ENCODE peak calls at places on chromosomes 3 and 15, in nine cellular contexts. K is progenitor cell of endocrine pancreas; R is body of pancreas; L is stomach; M is lower leg skin; Y is BJ; W is fibroblast of the aortic adventitia; I is activated CD8-positive, alpha-beta T cell treated with anti-CD3 and anti-CD28 coated beads for 36 hours; G is GM10248. C is an unnamed sample.
A peak's percentile ranks its signal among the peaks of the same experiment; 100 is the strongest.

GRCh38 chr3:196596355-196596754 is 27.9 kb downstream of the FBXO45 start:
- DNase-seq in L (no peak), M (no peak), I (no peak), R (no peak), W (no peak), G (no peak), K (no peak), Y (no peak), C (no peak)

GRCh38 chr15:46933332-46933731 is 784.0 kb upstream of the SEMA6D start:
- DNase-seq in R (no peak), L (no peak), W (no peak), M (no peak), K (no peak), Y (no peak), G (no peak), I (no peak), C (no peak)

GRCh38 chr3:149604125-149604851 is 53.5 kb downstream of the WWTR1 start:
- DNase-seq in W (no peak), Y (no peak), L (no peak), R (no peak), I (no peak), M (no peak), G (no peak), K (no peak), C (no peak)

GRCh38 chr15:70016511-70016994 is 81.2 kb downstream of the TLE3 start:
- DNase-seq in R (no peak), M (no peak), G (peak; percentile 59), I (no peak), W (no peak), Y (no peak), L (no peak), K (no peak), C (peak; percentile 51)

GRCh38 chr3:61530355-61530754 is 31.0 kb upstream of the PTPRG start:
- DNase-seq in Y (no peak), L (no peak), W (peak; percentile 51), I (peak; percentile 40), R (peak; percentile 51), M (no peak), G (no peak), K (no peak), C (no peak)

GRCh38 chr15:75207618-75208500 is 6.2 kb downstream of the C15orf39 start:
- DNase-seq in K (no peak), L (no peak), Y (no peak), M (no peak), R (no peak), W (no peak), G (no peak), I (no peak), C (no peak)

GRCh38 chr3:186021673-186022362 is 84.0 kb upstream of the TRA2B start:
- DNase-seq in L (no peak), R (no peak), W (peak; percentile 91), M (peak; percentile 88), K (no peak), I (no peak), Y (peak; percentile 90), G (no peak), C (no peak)

GRCh38 chr3:126514161-126514560 is 3.4 kb downstream of the UROC1 start:
- DNase-seq in I (no peak), K (no peak), Y (no peak), R (no peak), M (no peak), W (no peak), L (no peak), G (no peak), C (no peak)

GRCh38 chr3:189683576-189684255 is 52.5 kb downstream of the TP63 start:
- DNase-seq in G (no peak), M (no peak), R (no peak), Y (no peak), K (no peak), L (no peak), I (no peak), W (no peak), C (no peak)

GRCh38 chr3:30269751-30270445 is 336.5 kb upstream of the TGFBR2 start:
- DNase-seq in M (no peak), R (no peak), W (no peak), K (no peak), I (no peak), Y (no peak), G (no peak), L (no peak), C (no peak)

GRCh38 chr3:40137586-40138295 is 171.8 kb upstream of the EIF1B start:
- DNase-seq in R (no peak), M (no peak), K (no peak), I (no peak), W (peak; percentile 95), Y (no peak), L (no peak), G (no peak), C (no peak)

GRCh38 chr3:19688767-19689166 is 245.2 kb downstream of the EFHB start:
- DNase-seq in I (no peak), L (no peak), K (no peak), Y (no peak), W (no peak), M (no peak), G (no peak), R (no peak), C (no peak)

GRCh38 chr3:126300761-126301481 is 56.3 kb downstream of the KLF15 start:
- DNase-seq in Y (no peak), R (peak; percentile 45), W (peak; percentile 36), G (peak; percentile 3), I (no peak), L (peak; percentile 73), M (peak; percentile 36), K (no peak), C (no peak)

GRCh38 chr15:76150971-76151598 is 91.3 kb downstream of the TMEM266 start:
- DNase-seq in L (peak; percentile 81), M (peak; percentile 96), K (peak; percentile 61), R (peak; percentile 78), G (peak; percentile 86), I (peak; percentile 93), W (peak; percentile 66), Y (peak; percentile 74), C (peak; percentile 84)

GRCh38 chr15:89628301-89628700 is 27.0 kb downstream of the KIF7 start:
- DNase-seq in M (peak; percentile 80), W (no peak), Y (no peak), G (peak; percentile 14), R (no peak), I (no peak), L (no peak), K (no peak), C (peak; percentile 18)

GRCh38 chr15:89628791-89629715 is 26.2 kb downstream of the KIF7 start:
- DNase-seq in Y (no peak), W (no peak), G (peak; percentile 11), I (no peak), K (no peak), R (no peak), M (peak; percentile 68), L (no peak), C (peak; percentile 33)

GRCh38 chr15:89625716-89626115 is 29.6 kb downstream of the KIF7 start:
- DNase-seq in I (no peak), Y (no peak), K (no peak), R (no peak), L (no peak), W (no peak), M (no peak), G (no peak), C (no peak)

GRCh38 chr15:89629829-89630228 is 25.4 kb downstream of the KIF7 start:
- DNase-seq in M (peak; percentile 62), G (peak; percentile 13), I (peak; percentile 26), K (no peak), W (no peak), R (no peak), Y (no peak), L (no peak), C (peak; percentile 17)

GRCh38 chr15:89627256-89627970 is 27.9 kb downstream of the KIF7 start:
- DNase-seq in I (no peak), M (peak; percentile 61), G (peak; percentile 11), L (no peak), K (no peak), R (no peak), W (no peak), Y (no peak), C (no peak)
- TF ChIP-seq CTCF in I (no peak), M (no peak), G (no peak), L (no peak), K (no peak), R (no peak), W (no peak), Y (no peak), C (no peak)

DNA sequence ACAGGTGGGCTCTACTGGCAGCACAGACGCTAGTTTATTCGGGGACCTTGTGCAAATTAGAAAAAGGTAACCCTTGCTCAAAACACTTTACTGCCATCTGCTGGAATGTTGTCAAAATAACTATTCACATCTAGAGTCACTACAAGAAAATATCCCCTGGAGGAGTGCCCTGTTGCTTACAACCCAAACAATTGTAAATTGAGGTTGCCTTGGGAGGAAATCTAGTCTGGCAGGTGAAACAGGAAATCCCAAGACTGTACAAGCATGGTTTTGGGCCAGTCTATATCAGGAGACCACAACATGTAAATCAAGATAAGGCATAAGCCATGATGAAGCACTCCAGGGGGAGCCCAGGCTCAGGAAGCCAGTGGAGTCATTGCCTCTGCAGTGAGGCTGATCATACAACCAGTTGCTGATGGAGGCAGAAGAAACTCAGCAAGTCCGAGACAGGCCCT is 136.8 kb upstream of the ACP3 start:
- DNase-seq in K (no peak), M (no peak), L (no peak), R (no peak), W (peak; percentile 77), Y (no peak), I (no peak), G (peak; percentile 15), C (peak; percentile 30)
- TF ChIP-seq CTCF in K (peak; percentile 66), M (no peak), L (peak; percentile 30), R (peak; percentile 46), W (peak; percentile 58), Y (peak; percentile 59), I (peak; percentile 65), G (peak; percentile 37), C (peak; percentile 38)

DNA sequence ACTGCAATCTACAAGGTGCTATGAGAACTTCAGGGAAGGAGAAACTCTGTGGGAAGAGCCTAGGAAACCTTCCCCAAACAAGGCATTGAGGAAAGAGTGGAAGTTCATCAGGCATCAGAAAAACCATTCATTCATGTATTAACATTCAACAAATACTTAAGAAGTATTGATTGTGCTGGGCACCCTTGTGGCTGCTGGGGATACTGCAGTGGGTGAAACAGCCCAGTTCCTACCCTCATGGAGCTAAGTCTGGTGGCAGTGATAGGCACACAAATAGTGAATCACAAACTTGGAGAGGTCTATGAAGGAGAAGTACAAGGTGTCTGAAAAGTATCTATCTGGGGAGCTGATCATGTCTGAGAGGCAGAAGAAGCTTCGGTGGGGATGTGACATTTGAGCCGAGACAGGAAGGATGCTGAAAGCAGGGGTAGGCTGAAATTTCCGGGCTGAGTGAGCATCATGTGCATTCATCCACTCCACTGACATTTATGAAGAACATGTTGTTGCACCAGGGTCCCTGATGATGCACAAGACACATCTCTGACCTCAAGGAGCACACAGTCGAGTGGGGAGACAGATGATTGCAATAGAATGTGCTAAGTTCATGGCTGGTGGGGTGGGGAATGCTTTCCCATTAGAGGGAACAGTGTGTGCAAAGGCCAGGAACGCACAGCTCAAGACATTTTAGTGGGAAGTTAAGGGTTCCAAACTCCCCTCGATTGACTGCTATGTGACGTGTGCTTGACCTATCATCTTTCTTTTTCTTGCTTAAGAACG is 309.0 kb upstream of the ICE2 start:
- DNase-seq in L (no peak), I (peak; percentile 60), Y (no peak), G (no peak), W (no peak), M (no peak), R (no peak), K (no peak), C (no peak)
- TF ChIP-seq CTCF in L (peak; percentile 26), I (peak; percentile 75), Y (peak; percentile 40), G (peak; percentile 26), W (peak; percentile 55), M (no peak), R (peak; percentile 20), K (peak; percentile 50), C (peak; percentile 42)

GRCh38 chr3:133865136-133865855 is 30.4 kb downstream of the RAB6B start:
- DNase-seq in Y (no peak), W (no peak), R (no peak), G (no peak), I (no peak), K (no peak), L (no peak), M (peak; percentile 81), C (no peak)
- TF ChIP-seq CTCF in Y (no peak), W (no peak), R (no peak), G (no peak), I (no peak), K (no peak), L (no peak), M (no peak), C (no peak)

C was measured in GM20000.